ENCODE peak calls at places on chromosomes 12 and 14, in seven cellular contexts. G is left lung; E is fibroblast of lung; R is lower leg skin; X is Peyer's patch; V is CD8-positive, alpha-beta T cell; P is heart left ventricle. K is an unnamed sample.

GRCh38 chr12:104828015-104828414 is 130.1 kb downstream of the SLC41A2 start:
- DNase-seq in R (no peak), E (no peak), G (no peak), X (no peak), P (peak), V (no peak), K (no peak)

GRCh38 chr14:69673099-69673498 is 61.7 kb downstream of the SUSD6 start:
- DNase-seq in R (peak), X (peak), G (no peak), P (no peak), V (no peak), E (no peak), K (no peak)

GRCh38 chr14:75430106-75430505 is 2.3 kb downstream of the JDP2 start:
- DNase-seq in E (peak), V (no peak), X (no peak), G (no peak), R (peak), P (peak), K (peak)

GRCh38 chr14:95464524-95464923 is 51.9 kb downstream of the SYNE3 start:
- DNase-seq in P (no peak), V (no peak), R (no peak), G (no peak), E (no peak), X (peak), K (no peak)

GRCh38 chr12:92466391-92467305 is 236.1 kb upstream of the PLEKHG7 start:
- DNase-seq in X (peak), V (no peak), R (no peak), G (peak), E (peak), P (peak), K (no peak)

GRCh38 chr12:92561543-92561899 is 141.3 kb upstream of the PLEKHG7 start:
- DNase-seq in V (no peak), G (peak), R (no peak), E (peak), P (peak), X (no peak), K (peak)

GRCh38 chr12:13073191-13073590 is 29.0 kb downstream of the FAM234B start:
- DNase-seq in G (no peak), E (peak), R (no peak), X (no peak), P (no peak), V (no peak), K (peak)

GRCh38 chr12:74043343-74043742 is 494.3 kb upstream of the ATXN7L3B start:
- DNase-seq in R (no peak), X (no peak), E (peak), P (no peak), G (no peak), V (no peak), K (peak)

GRCh38 chr14:52268191-52269061 is 928 bp downstream of the PTGDR start:
- DNase-seq in P (peak), X (no peak), G (no peak), V (no peak), E (peak), R (no peak), K (peak)

GRCh38 chr14:51604078-51604477 is 47.6 kb upstream of the FRMD6 start:
- DNase-seq in X (no peak), G (no peak), R (no peak), P (no peak), V (no peak), E (peak), K (peak)

GRCh38 chr14:51862171-51862838 is 1.9 kb downstream of the GNG2 start:
- DNase-seq in R (no peak), P (no peak), X (no peak), V (no peak), E (peak), G (no peak), K (peak)

GRCh38 chr14:100371773-100372172 is 48.6 kb downstream of the SLC25A47 start:
- DNase-seq in E (no peak), R (no peak), V (no peak), X (no peak), G (no peak), P (no peak), K (no peak)

GRCh38 chr12:94872007-94872653 is 131.4 kb downstream of the NDUFA12 start:
- DNase-seq in P (no peak), R (no peak), V (no peak), X (no peak), E (no peak), G (no peak), K (no peak)

GRCh38 chr12:15852383-15852782 is 29.8 kb upstream of the STRAP start:
- DNase-seq in E (no peak), V (no peak), R (no peak), P (no peak), G (no peak), X (no peak), K (peak)

GRCh38 chr14:54440037-54440436 is 1.1 kb downstream of the CNIH1 start:
- DNase-seq in X (no peak), R (no peak), E (peak), V (no peak), P (no peak), G (no peak), K (peak)

GRCh38 chr12:101697930-101698781 is 716 bp downstream of the CHPT1 start:
- DNase-seq in G (peak), X (peak), E (peak), V (no peak), R (peak), P (peak), K (peak)

GRCh38 chr12:94100254-94100653 is 48.1 kb upstream of the PLXNC1 start:
- DNase-seq in G (no peak), E (peak), V (no peak), X (no peak), R (no peak), P (no peak), K (peak)

GRCh38 chr12:84397279-84397678 is 515.3 kb downstream of the SLC6A15 start:
- DNase-seq in P (no peak), V (no peak), G (no peak), R (no peak), E (no peak), X (no peak), K (peak)

GRCh38 chr14:64760146-64760755 is 56.0 kb downstream of the PLEKHG3 start:
- DNase-seq in X (peak), G (no peak), P (peak), E (peak), V (peak), R (no peak), K (peak)

GRCh38 chr12:18556081-18556645 is 181.6 kb downstream of the PLCZ1 start:
- DNase-seq in G (no peak), R (no peak), E (peak), P (no peak), V (no peak), X (no peak), K (no peak)
- TF ChIP-seq CTCF in G (no peak), R (no peak), E (no peak), P (no peak), V (no peak), X (no peak), K (no peak)

GRCh38 chr14:20989464-20989786 is 355 bp upstream of the METTL17 start:
- DNase-seq in E (no peak), X (no peak), R (no peak), P (no peak), V (no peak), G (no peak), K (no peak)

GRCh38 chr14:20989787-20990600 is at the start of gene METTL17:
- DNase-seq in V (peak), G (peak), P (peak), R (peak), X (peak), E (peak), K (peak)

GRCh38 chr14:20986811-20987210 is 3.0 kb upstream of the METTL17 start:
- DNase-seq in R (no peak), G (no peak), E (peak), P (no peak), X (no peak), V (no peak), K (peak)

DNA sequence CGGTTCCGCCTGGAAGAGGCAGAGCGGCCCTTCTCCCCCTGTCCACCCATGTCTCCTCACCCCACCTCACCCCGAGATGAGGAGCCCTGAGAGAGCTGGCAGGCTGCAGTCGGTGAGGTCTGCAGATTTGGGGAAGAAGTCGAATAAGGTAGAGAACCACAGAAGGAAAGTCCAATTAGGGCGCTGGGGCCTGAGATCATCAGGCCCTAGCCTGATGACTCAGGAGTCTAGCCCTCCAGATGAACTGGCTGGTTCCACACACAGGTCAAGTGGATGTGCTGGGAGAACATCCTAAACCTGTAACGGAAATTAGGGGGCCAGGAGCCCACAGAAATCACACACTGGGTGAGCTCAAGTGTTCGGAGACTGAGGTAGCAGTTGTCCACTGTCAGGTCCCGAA is 1.1 kb upstream of the METTL17 start:
- DNase-seq in E (no peak), X (no peak), G (no peak), R (peak), P (no peak), V (no peak), K (peak)
- H3K4me3 ChIP-seq in E (no peak), X (no peak), G (no peak), R (no peak), P (no peak), V (no peak), K (no peak)

GRCh38 chr12:111766608-111767361 is at the start of gene ALDH2:
- DNase-seq in P (peak), E (peak), G (peak), V (peak), X (peak), R (peak), K (no peak)
- TF ChIP-seq CTCF in P (no peak), E (no peak), G (no peak), V (no peak), X (peak), R (no peak), K (no peak)

GRCh38 chr14:24171422-24172260 is at the start of gene REC8:
- DNase-seq in R (no peak), V (peak), G (peak), X (peak), P (peak), E (peak), K (peak)
- H3K4me3 ChIP-seq in R (no peak), V (peak), G (peak), X (peak), P (peak), E (no peak), K (peak)

GRCh38 chr12:45178771-45179170 is 37.1 kb upstream of the ANO6 start:
- DNase-seq in X (no peak), G (no peak), R (no peak), P (no peak), V (no peak), E (no peak), K (no peak)

GRCh38 chr12:45184145-45184958 is 31.5 kb upstream of the ANO6 start:
- DNase-seq in G (no peak), P (no peak), V (no peak), R (no peak), E (no peak), X (no peak), K (no peak)

GRCh38 chr12:45182511-45182910 is 33.4 kb upstream of the ANO6 start:
- DNase-seq in R (no peak), P (no peak), X (no peak), V (no peak), E (peak), G (no peak), K (no peak)

GRCh38 chr12:45186762-45187161 is 29.1 kb upstream of the ANO6 start:
- DNase-seq in P (no peak), R (no peak), X (no peak), E (no peak), V (no peak), G (no peak), K (no peak)

GRCh38 chr12:45183263-45183662 is 32.6 kb upstream of the ANO6 start:
- DNase-seq in P (no peak), G (no peak), X (no peak), E (peak), V (no peak), R (no peak), K (peak)
- TF ChIP-seq CTCF in P (peak), G (peak), X (peak), E (peak), V (no peak), R (no peak), K (peak)

DNA sequence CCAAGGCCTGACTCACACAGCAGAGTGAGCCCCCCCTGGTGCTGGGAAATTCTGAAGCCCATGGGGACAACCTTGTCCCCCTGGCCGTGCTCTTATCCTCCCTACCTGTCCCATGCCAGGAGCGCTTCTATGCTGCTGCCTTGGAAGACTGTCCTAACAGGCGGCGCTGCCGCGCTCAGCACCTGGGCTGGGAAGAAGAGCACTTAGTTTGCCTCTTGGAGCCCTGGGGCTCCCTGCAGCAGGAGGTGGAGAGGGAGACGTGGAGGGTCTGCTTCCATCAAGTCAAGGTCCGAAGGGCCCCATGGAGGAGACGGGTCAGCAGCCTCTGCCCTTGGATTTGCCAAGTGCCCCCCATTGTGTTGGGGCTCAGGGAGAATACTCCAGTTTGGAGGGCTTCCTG is 300.5 kb downstream of the CACNA1C start:
- DNase-seq in E (no peak), V (no peak), P (no peak), X (no peak), R (peak), G (peak), K (no peak)
- H3K4me3 ChIP-seq in E (no peak), V (no peak), P (no peak), X (no peak), R (no peak), G (no peak), K (no peak)

DNA sequence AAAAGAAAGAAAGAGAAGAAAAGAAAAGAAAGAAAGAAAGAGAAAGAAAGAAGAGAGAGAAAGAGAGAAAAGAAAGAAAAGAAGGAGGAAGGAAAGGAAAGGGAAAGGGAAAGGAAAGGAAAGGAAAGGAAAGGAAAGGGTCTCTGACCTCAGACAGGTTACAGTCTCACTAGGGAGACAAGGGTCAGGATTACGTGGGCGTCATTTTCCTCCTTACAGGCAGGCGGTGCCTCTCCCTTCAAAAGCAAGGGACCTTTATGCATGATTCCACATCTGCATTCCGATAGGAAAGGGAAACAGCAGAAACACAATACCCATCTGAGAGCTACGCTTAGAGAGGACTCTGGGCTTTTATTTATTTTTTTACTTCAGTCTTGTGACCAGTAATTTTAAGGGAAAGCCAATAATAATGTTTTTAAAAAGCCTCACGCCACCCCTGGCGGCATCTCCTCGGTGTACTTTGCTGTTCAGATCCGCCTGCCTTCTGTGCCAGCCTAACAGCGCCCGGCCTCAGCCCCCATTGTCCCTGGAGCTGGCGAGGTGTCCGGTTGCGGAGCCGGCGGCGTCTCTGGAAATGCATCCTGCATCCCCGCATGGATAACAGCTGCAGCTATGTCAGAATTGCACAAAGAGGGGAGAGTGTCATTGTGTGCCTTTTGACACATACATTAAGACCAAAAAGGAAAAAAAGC is 882 bp upstream of the HIP1R start:
- DNase-seq in E (peak), P (peak), G (peak), R (peak), X (peak), V (no peak), K (peak)
- TF ChIP-seq CTCF in E (no peak), P (no peak), G (no peak), R (no peak), X (peak), V (no peak), K (no peak)

DNA sequence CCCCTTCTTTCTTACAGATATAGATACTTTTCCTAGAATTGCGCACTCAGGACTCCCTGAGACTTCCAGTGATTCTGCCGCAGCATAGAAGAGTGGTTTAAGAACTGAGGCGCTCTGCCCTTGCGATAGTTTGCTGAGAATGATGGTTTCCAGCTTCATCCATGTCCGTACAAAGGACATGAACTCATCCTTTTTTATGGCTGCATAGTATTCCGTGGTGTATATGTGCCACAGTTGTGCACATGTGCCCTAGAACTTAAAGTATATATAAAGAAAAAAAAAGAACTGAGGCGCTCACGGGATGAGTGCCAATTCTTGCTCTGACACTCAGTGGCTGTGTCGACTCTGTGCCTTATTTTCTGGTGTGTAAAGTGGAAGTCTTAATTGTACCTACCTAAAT is 1.4 kb upstream of the CPM start:
- DNase-seq in E (no peak), R (no peak), X (no peak), P (no peak), G (no peak), V (no peak), K (no peak)
- H3K4me3 ChIP-seq in E (no peak), R (no peak), X (no peak), P (no peak), G (no peak), V (no peak), K (no peak)

K was measured in fibroblast of mammary gland.